ENCODE peak calls at places on chromosomes 1 and 21, in six cellular contexts. One of them, this sample, is unnamed.

GRCh38 chr21:14538477-14538876 is 7.6 kb downstream of the SAMSN1 start:
- DNase-seq in keratinocyte: no peak
- DNase-seq in right atrium auricular region: no peak
- DNase-seq in body of pancreas: no peak
- DNase-seq in GM23248: no peak
- DNase-seq in cardiac muscle cell: no peak
- DNase-seq in this sample: no peak

GRCh38 chr1:233520510-233521191 is 93.3 kb upstream of the KCNK1 start:
- DNase-seq in body of pancreas: no peak
- DNase-seq in GM23248: peak; percentile 77
- DNase-seq in keratinocyte: peak; percentile 46
- DNase-seq in right atrium auricular region: no peak
- DNase-seq in cardiac muscle cell: no peak
- DNase-seq in this sample: no peak

GRCh38 chr1:151549199-151549598 is 9.1 kb downstream of the TUFT1 start:
- DNase-seq in GM23248: peak; percentile 41
- DNase-seq in body of pancreas: no peak
- DNase-seq in cardiac muscle cell: no peak
- DNase-seq in right atrium auricular region: no peak
- DNase-seq in keratinocyte: no peak
- DNase-seq in this sample: no peak

GRCh38 chr1:247337250-247337746 is 5.6 kb upstream of the ZNF496 start:
- DNase-seq in keratinocyte: no peak
- DNase-seq in GM23248: peak; percentile 24
- DNase-seq in right atrium auricular region: no peak
- DNase-seq in cardiac muscle cell: no peak
- DNase-seq in body of pancreas: no peak
- DNase-seq in this sample: no peak

GRCh38 chr21:46189213-46189958 is 5.1 kb upstream of the SPATC1L start:
- DNase-seq in keratinocyte: no peak
- DNase-seq in body of pancreas: no peak
- DNase-seq in GM23248: peak; percentile 82
- DNase-seq in right atrium auricular region: peak; percentile 54
- DNase-seq in cardiac muscle cell: no peak
- DNase-seq in this sample: peak; percentile 14

GRCh38 chr1:12630946-12631540 is 12.8 kb upstream of the AADACL4 start:
- DNase-seq in right atrium auricular region: no peak
- DNase-seq in GM23248: peak; percentile 32
- DNase-seq in body of pancreas: no peak
- DNase-seq in keratinocyte: no peak
- DNase-seq in cardiac muscle cell: no peak
- DNase-seq in this sample: no peak

GRCh38 chr1:26831546-26832248 is 5.2 kb downstream of the ZDHHC18 start:
- DNase-seq in GM23248: peak; percentile 47
- DNase-seq in right atrium auricular region: no peak
- DNase-seq in body of pancreas: no peak
- DNase-seq in cardiac muscle cell: no peak
- DNase-seq in keratinocyte: no peak
- DNase-seq in this sample: no peak

GRCh38 chr21:34345091-34345871 is 18.5 kb upstream of the KCNE2 start:
- DNase-seq in GM23248: peak; percentile 55
- DNase-seq in right atrium auricular region: no peak
- DNase-seq in keratinocyte: no peak
- DNase-seq in body of pancreas: no peak
- DNase-seq in cardiac muscle cell: no peak
- DNase-seq in this sample: no peak

GRCh38 chr1:2497891-2498290 is 21.8 kb downstream of the PLCH2 start:
- DNase-seq in keratinocyte: no peak
- DNase-seq in body of pancreas: no peak
- DNase-seq in right atrium auricular region: no peak
- DNase-seq in cardiac muscle cell: no peak
- DNase-seq in GM23248: no peak
- DNase-seq in this sample: no peak

GRCh38 chr1:89962742-89963075 is 32.2 kb upstream of the ZNF326 start:
- DNase-seq in cardiac muscle cell: no peak
- DNase-seq in keratinocyte: no peak
- DNase-seq in right atrium auricular region: no peak
- DNase-seq in GM23248: peak; percentile 65
- DNase-seq in body of pancreas: no peak
- DNase-seq in this sample: no peak

GRCh38 chr21:43805275-43805800 is 16.0 kb downstream of the RRP1 start:
- DNase-seq in body of pancreas: no peak
- DNase-seq in right atrium auricular region: no peak
- DNase-seq in GM23248: no peak
- DNase-seq in keratinocyte: no peak
- DNase-seq in cardiac muscle cell: no peak
- DNase-seq in this sample: no peak

GRCh38 chr1:15950763-15951295 is 25.1 kb downstream of the ZBTB17 start:
- DNase-seq in body of pancreas: peak; percentile 39
- DNase-seq in GM23248: peak; percentile 92
- DNase-seq in right atrium auricular region: peak; percentile 88
- DNase-seq in keratinocyte: peak; percentile 49
- DNase-seq in cardiac muscle cell: no peak
- DNase-seq in this sample: peak; percentile 76

GRCh38 chr1:26391450-26391849 is 18.9 kb upstream of the ZNF683 start:
- DNase-seq in right atrium auricular region: no peak
- DNase-seq in keratinocyte: peak; percentile 28
- DNase-seq in cardiac muscle cell: peak; percentile 17
- DNase-seq in GM23248: peak; percentile 72
- DNase-seq in body of pancreas: no peak
- DNase-seq in this sample: peak; percentile 29

GRCh38 chr1:33119532-33120217 is 38.7 kb downstream of the AZIN2 start:
- DNase-seq in right atrium auricular region: no peak
- DNase-seq in GM23248: peak; percentile 51
- DNase-seq in body of pancreas: no peak
- DNase-seq in keratinocyte: no peak
- DNase-seq in cardiac muscle cell: no peak
- DNase-seq in this sample: no peak

GRCh38 chr21:35428927-35429326 is 379.8 kb upstream of the RUNX1 start:
- DNase-seq in GM23248: peak; percentile 27
- DNase-seq in body of pancreas: no peak
- DNase-seq in cardiac muscle cell: no peak
- DNase-seq in right atrium auricular region: no peak
- DNase-seq in keratinocyte: no peak
- DNase-seq in this sample: no peak

GRCh38 chr1:5982868-5983267 is 9.4 kb downstream of the NPHP4 start:
- DNase-seq in GM23248: no peak
- DNase-seq in right atrium auricular region: no peak
- DNase-seq in keratinocyte: no peak
- DNase-seq in cardiac muscle cell: peak; percentile 73
- DNase-seq in body of pancreas: no peak
- DNase-seq in this sample: no peak

GRCh38 chr1:193819376-193819775 is 633.0 kb upstream of the B3GALT2 start:
- DNase-seq in body of pancreas: no peak
- DNase-seq in right atrium auricular region: no peak
- DNase-seq in keratinocyte: no peak
- DNase-seq in cardiac muscle cell: no peak
- DNase-seq in GM23248: no peak
- DNase-seq in this sample: no peak

GRCh38 chr1:32791881-32792280 is 25.3 kb downstream of the YARS1 start:
- DNase-seq in cardiac muscle cell: no peak
- DNase-seq in keratinocyte: no peak
- DNase-seq in GM23248: peak; percentile 63
- DNase-seq in body of pancreas: no peak
- DNase-seq in right atrium auricular region: no peak
- DNase-seq in this sample: no peak

GRCh38 chr1:221816899-221817298 is 75.0 kb upstream of the DUSP10 start:
- DNase-seq in GM23248: peak; percentile 92
- DNase-seq in cardiac muscle cell: no peak
- DNase-seq in right atrium auricular region: no peak
- DNase-seq in keratinocyte: peak; percentile 73
- DNase-seq in body of pancreas: no peak
- DNase-seq in this sample: no peak

GRCh38 chr21:15669247-15669646 is 60.5 kb upstream of the USP25 start:
- DNase-seq in GM23248: peak; percentile 56
- DNase-seq in right atrium auricular region: no peak
- DNase-seq in cardiac muscle cell: no peak
- DNase-seq in keratinocyte: no peak
- DNase-seq in body of pancreas: no peak
- DNase-seq in this sample: no peak

GRCh38 chr1:183543619-183544204 is 46.5 kb downstream of the NCF2 start:
- DNase-seq in keratinocyte: no peak
- DNase-seq in body of pancreas: no peak
- DNase-seq in right atrium auricular region: no peak
- DNase-seq in GM23248: peak; percentile 84
- DNase-seq in cardiac muscle cell: peak; percentile 56
- DNase-seq in this sample: peak; percentile 75

GRCh38 chr1:160405331-160405877 is 5.0 kb downstream of the VANGL2 start:
- DNase-seq in right atrium auricular region: no peak
- DNase-seq in GM23248: no peak
- DNase-seq in keratinocyte: no peak
- DNase-seq in body of pancreas: no peak
- DNase-seq in cardiac muscle cell: no peak
- DNase-seq in this sample: no peak

GRCh38 chr1:160404094-160404493 is 3.7 kb downstream of the VANGL2 start:
- DNase-seq in GM23248: no peak
- DNase-seq in body of pancreas: no peak
- DNase-seq in cardiac muscle cell: no peak
- DNase-seq in right atrium auricular region: peak; percentile 9
- DNase-seq in keratinocyte: no peak
- DNase-seq in this sample: no peak

GRCh38 chr1:160408864-160409263 is 8.5 kb downstream of the VANGL2 start:
- DNase-seq in right atrium auricular region: no peak
- DNase-seq in keratinocyte: no peak
- DNase-seq in cardiac muscle cell: no peak
- DNase-seq in GM23248: no peak
- DNase-seq in body of pancreas: no peak
- DNase-seq in this sample: no peak

GRCh38 chr1:160407819-160408801 is 7.7 kb downstream of the VANGL2 start:
- DNase-seq in body of pancreas: no peak
- DNase-seq in GM23248: no peak
- DNase-seq in cardiac muscle cell: no peak
- DNase-seq in keratinocyte: peak; percentile 75
- DNase-seq in right atrium auricular region: peak; percentile 13
- DNase-seq in this sample: no peak

DNA sequence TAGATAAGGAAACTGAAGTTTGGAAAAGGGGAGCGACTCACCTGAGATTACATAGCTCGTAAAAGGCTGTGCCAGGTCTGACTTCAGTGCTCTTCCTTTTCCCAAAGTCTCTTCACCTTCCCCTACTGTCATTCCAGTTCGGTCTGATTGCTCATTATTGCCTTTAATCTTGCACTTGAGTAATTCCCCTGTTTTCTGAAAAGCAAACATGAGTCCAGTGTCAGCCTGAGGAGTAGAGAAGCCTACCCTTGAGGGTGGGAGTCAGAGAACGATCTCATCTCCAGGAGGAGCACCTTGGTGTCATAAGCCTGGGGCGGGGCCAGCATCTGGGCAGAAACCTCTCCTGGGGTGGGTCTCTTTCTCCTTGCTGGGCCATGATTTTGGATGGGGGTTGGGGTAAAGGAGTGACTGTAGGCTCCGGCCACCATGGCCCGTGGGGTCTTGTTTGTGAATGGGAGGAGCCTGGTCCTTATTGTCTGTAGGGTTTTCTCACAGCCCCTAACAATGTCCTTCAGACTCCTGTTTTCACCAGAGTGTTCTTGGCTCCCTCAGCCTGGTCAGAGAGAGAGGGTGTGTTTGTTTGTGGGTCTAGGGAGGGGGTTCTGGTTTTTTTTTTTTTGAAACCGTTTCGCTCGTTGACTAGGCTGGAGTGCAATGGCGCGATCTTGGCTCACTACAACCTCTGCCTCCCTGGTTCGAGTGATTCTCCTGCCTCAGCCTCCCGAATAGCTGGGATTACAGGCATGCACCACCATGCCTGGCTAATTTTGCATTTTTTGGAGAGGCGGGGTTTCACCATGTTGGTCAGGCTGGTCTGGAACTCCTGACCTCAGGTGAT is 6.0 kb downstream of the VANGL2 start:
- DNase-seq in cardiac muscle cell: no peak
- DNase-seq in body of pancreas: no peak
- DNase-seq in right atrium auricular region: peak; percentile 42
- DNase-seq in keratinocyte: no peak
- DNase-seq in GM23248: no peak
- DNase-seq in this sample: no peak
- H3K4me1 ChIP-seq in cardiac muscle cell: peaks cover 28% of the 10 kb centered on the region
- H3K4me1 ChIP-seq in body of pancreas: peaks cover 9% of the 10 kb centered on the region
- H3K4me1 ChIP-seq in right atrium auricular region: no peaks in the 10 kb centered on the region
- H3K4me1 ChIP-seq in keratinocyte: peaks cover 71% of the 10 kb centered on the region
- H3K4me1 ChIP-seq in GM23248: no peaks in the 10 kb centered on the region
- H3K4me1 ChIP-seq in this sample: peaks cover 13% of the 10 kb centered on the region

DNA sequence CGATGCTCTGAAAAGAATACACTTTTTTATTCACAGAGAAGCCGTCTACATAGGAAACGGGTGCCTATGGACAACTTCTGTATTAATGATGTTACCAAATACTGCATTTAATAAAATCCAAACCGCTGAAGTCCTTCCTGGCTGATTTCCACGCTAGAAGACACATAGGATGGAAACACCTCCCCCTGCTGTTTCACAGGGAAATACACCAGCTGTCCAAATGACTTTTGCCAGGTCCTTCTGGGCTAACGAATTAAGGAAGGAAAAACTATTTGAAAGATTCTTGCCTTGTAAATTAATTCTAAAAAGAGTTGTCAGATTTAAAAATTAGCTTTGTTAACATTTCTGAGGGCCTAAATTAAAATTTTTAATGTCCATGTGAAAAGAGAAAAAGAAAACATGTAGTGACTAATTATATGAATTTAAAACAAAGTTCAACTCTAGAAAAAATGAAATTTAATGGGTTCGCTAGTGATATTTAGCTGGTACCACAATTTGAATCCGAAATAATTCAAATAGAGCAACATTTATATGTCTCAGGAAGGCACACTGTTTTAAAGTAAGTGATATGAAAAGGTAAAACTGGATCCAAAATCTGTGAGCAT is 146.0 kb downstream of the RERE start:
- DNase-seq in cardiac muscle cell: peak; percentile 74
- DNase-seq in body of pancreas: peak; percentile 64
- DNase-seq in right atrium auricular region: no peak
- DNase-seq in keratinocyte: no peak
- DNase-seq in GM23248: peak; percentile 92
- DNase-seq in this sample: peak; percentile 79
- H3K4me1 ChIP-seq in cardiac muscle cell: peaks cover 66% of the 10 kb centered on the region
- H3K4me1 ChIP-seq in body of pancreas: peaks cover 83% of the 10 kb centered on the region
- H3K4me1 ChIP-seq in right atrium auricular region: no peaks in the 10 kb centered on the region
- H3K4me1 ChIP-seq in keratinocyte: peaks cover 31% of the 10 kb centered on the region
- H3K4me1 ChIP-seq in GM23248: peaks cover 45% of the 10 kb centered on the region
- H3K4me1 ChIP-seq in this sample: peaks cover 32% of the 10 kb centered on the region

GRCh38 chr1:44720281-44720680 is 10.7 kb downstream of the RNU5D-1 start:
- DNase-seq in cardiac muscle cell: no peak
- DNase-seq in GM23248: no peak
- DNase-seq in keratinocyte: no peak
- DNase-seq in body of pancreas: no peak
- DNase-seq in right atrium auricular region: no peak
- DNase-seq in this sample: no peak
- H3K4me1 ChIP-seq in cardiac muscle cell: no peaks in the 10 kb centered on the region
- H3K4me1 ChIP-seq in GM23248: no peaks in the 10 kb centered on the region
- H3K4me1 ChIP-seq in keratinocyte: no peaks in the 10 kb centered on the region
- H3K4me1 ChIP-seq in body of pancreas: peaks cover 5% of the 10 kb centered on the region
- H3K4me1 ChIP-seq in right atrium auricular region: no peaks in the 10 kb centered on the region
- H3K4me1 ChIP-seq in this sample: no peaks in the 10 kb centered on the region

DNA sequence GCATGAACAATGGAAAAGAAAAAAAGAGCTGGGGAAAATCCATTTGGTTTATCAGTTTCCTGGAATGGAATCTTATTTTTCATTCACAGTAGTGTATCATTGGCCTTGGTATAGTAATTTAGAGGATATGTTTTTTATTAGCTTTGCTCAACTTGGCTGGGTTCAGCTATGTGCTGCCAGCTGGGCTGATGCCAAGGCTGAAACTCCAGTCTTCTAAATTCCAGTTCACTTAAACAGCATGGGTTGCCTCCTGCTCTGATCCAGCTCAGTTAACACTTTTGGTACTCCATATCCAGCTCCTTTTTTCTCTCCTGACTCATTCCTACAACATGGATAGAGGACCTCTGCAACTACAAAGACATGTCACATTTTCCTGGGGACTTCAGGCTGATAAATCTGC is 80.7 kb upstream of the SLFNL1 start:
- DNase-seq in right atrium auricular region: peak; percentile 94
- DNase-seq in body of pancreas: peak; percentile 95
- DNase-seq in cardiac muscle cell: no peak
- DNase-seq in GM23248: peak; percentile 94
- DNase-seq in keratinocyte: no peak
- DNase-seq in this sample: peak; percentile 97
- H3K4me1 ChIP-seq in right atrium auricular region: no peaks in the 10 kb centered on the region
- H3K4me1 ChIP-seq in body of pancreas: peaks cover 30% of the 10 kb centered on the region
- H3K4me1 ChIP-seq in cardiac muscle cell: no peaks in the 10 kb centered on the region
- H3K4me1 ChIP-seq in GM23248: peaks cover 23% of the 10 kb centered on the region
- H3K4me1 ChIP-seq in keratinocyte: peaks cover 7% of the 10 kb centered on the region
- H3K4me1 ChIP-seq in this sample: peaks cover 15% of the 10 kb centered on the region

This sample was measured in endothelial cell of umbilical vein.